ENCODE peak calls at places on chromosomes 5 and 9, in nine cellular contexts. O, R, W, D, U, T, Z, L and I are unnamed samples.

GRCh38 chr5:43335681-43336080 is 22.5 kb upstream of the HMGCS1 start:
- DNase-seq in W (no peak), D (no peak), O (no peak), U (no peak), T (no peak), R (no peak), L (no peak), Z (no peak), I (no peak)

GRCh38 chr5:131393498-131393968 is 129.7 kb downstream of the CDC42SE2 start:
- DNase-seq in L (peak), T (peak), R (no peak), Z (no peak), D (no peak), W (no peak), U (peak), O (no peak), I (no peak)

GRCh38 chr9:89801723-89802680 is 197.2 kb downstream of the GADD45G start:
- DNase-seq in R (no peak), O (no peak), U (no peak), T (no peak), W (no peak), L (no peak), Z (no peak), D (no peak), I (no peak)

GRCh38 chr5:136285501-136285900 is 79.8 kb downstream of the TRPC7 start:
- DNase-seq in D (peak), Z (no peak), R (no peak), T (no peak), L (peak), O (no peak), U (no peak), W (no peak), I (no peak)

GRCh38 chr5:42951847-42952411 is 88.2 kb downstream of the ANXA2R start:
- DNase-seq in W (peak), T (peak), Z (peak), L (peak), D (no peak), O (peak), R (peak), U (peak), I (peak)

GRCh38 chr5:55960779-55961178 is 34.0 kb downstream of the IL6ST start:
- DNase-seq in U (no peak), Z (no peak), D (no peak), L (no peak), T (no peak), R (no peak), O (no peak), W (no peak), I (no peak)

GRCh38 chr9:20921362-20921761 is 110.1 kb downstream of the HACD4 start:
- DNase-seq in O (no peak), W (no peak), Z (no peak), R (no peak), L (no peak), T (no peak), D (no peak), U (no peak), I (no peak)

GRCh38 chr5:73160239-73160671 is 12.7 kb upstream of the TMEM174 start:
- DNase-seq in U (peak), R (no peak), O (no peak), D (no peak), T (no peak), L (no peak), Z (no peak), W (no peak), I (peak)

GRCh38 chr9:136942112-136942880 is 2.2 kb downstream of the FBXW5 start:
- DNase-seq in W (no peak), Z (peak), U (no peak), R (no peak), L (no peak), D (no peak), O (peak), T (peak), I (no peak)

GRCh38 chr9:81590688-81591087 is 98.7 kb downstream of the TLE1 start:
- DNase-seq in O (no peak), D (no peak), W (no peak), R (no peak), Z (no peak), U (no peak), T (no peak), L (no peak), I (no peak)

GRCh38 chr9:32502459-32502858 is 23.5 kb downstream of the RIGI start:
- DNase-seq in T (no peak), Z (no peak), W (no peak), U (peak), O (no peak), D (peak), L (peak), R (no peak), I (peak)

GRCh38 chr9:97292200-97292599 is 15.3 kb upstream of the CCDC180 start:
- DNase-seq in L (no peak), W (no peak), U (no peak), O (no peak), T (no peak), R (no peak), D (no peak), Z (no peak), I (no peak)

GRCh38 chr9:97297889-97298288 is 9.6 kb upstream of the CCDC180 start:
- DNase-seq in T (no peak), L (no peak), W (no peak), D (no peak), U (no peak), O (no peak), Z (no peak), R (no peak), I (no peak)

GRCh38 chr9:97293207-97293721 is 14.2 kb upstream of the CCDC180 start:
- DNase-seq in O (peak), L (peak), W (peak), R (peak), Z (peak), T (no peak), U (peak), D (peak), I (no peak)

GRCh38 chr9:97293827-97294226 is 13.6 kb upstream of the CCDC180 start:
- DNase-seq in O (no peak), L (no peak), R (no peak), T (no peak), W (no peak), U (no peak), Z (no peak), D (no peak), I (no peak)
- H3K4me3 ChIP-seq in O (no peak), L (no peak), R (no peak), T (no peak), W (no peak), U (no peak), Z (no peak), D (no peak), I (no peak)

GRCh38 chr5:38290028-38290653 is 31.8 kb downstream of the EGFLAM start:
- DNase-seq in Z (no peak), W (no peak), T (no peak), L (no peak), O (no peak), U (no peak), D (no peak), R (no peak), I (no peak)
- H3K4me3 ChIP-seq in Z (no peak), W (no peak), T (no peak), L (no peak), O (no peak), U (no peak), D (no peak), R (no peak), I (no peak)

DNA sequence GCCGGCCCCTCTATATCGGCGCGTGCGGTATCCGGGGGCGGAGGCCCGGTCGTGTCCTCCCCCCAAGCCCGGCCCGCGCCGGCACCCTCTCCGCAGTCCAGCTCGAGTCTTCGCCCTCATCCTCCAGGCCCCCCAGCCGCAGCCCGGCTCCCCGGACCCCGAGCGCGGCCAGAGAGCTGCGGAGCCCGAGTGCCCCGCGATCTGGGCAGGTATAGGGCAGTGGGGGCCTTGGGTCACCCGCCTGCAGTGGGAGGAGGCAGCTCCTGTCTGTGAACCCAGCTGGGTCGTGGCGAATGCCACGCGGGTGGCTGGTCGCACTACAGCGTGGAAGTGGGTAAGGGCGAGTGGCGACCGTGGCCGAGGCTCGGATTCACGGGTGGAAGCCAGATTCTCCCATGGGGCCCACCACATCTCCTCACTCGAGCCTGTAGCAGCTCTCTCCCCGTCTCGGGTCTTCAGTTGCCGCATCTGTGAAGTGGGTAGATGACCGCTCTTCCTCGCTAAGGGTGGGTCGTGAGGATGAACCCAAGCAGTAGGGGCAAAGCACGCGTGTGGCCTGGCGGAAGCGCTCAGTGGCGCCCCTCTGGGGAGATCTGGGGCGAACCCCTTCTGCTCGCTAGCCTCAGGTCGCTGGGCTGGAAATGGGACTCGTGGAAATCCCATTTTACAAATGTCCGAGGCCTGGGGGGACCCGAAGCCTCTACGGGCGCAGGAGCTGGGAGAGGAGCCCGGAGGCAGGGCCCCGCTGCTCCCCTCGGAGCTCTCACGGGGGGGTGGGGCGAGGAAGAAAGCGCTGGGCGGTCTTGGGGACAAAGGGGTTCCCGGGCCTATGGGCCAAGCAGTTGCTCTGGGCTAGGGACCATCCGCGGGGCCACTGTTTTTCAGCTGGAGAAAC is 1.9 kb downstream of the NR5A1 start:
- DNase-seq in L (no peak), R (no peak), O (peak), D (no peak), U (no peak), Z (peak), W (no peak), T (no peak), I (no peak)
- H3K4me3 ChIP-seq in L (no peak), R (no peak), O (peak), D (no peak), U (no peak), Z (peak), W (no peak), T (no peak), I (no peak)

GRCh38 chr9:126235844-126236243 is 90.8 kb upstream of the MVB12B start:
- DNase-seq in W (no peak), Z (no peak), T (no peak), L (no peak), O (no peak), D (no peak), R (no peak), U (no peak), I (no peak)
- H3K4me3 ChIP-seq in W (no peak), Z (no peak), T (no peak), L (no peak), O (no peak), D (no peak), R (no peak), U (no peak), I (no peak)

GRCh38 chr5:80216753-80217596 is 38.9 kb downstream of the SERINC5 start:
- DNase-seq in T (peak), R (peak), D (no peak), O (no peak), L (no peak), Z (no peak), W (peak), U (no peak), I (no peak)
- H3K4me3 ChIP-seq in T (no peak), R (no peak), D (no peak), O (no peak), L (no peak), Z (no peak), W (peak), U (no peak), I (no peak)

GRCh38 chr5:138755084-138755748 is 2.0 kb downstream of the CTNNA1 start:
- DNase-seq in Z (no peak), R (no peak), T (no peak), D (no peak), L (no peak), O (no peak), U (no peak), W (no peak), I (no peak)

GRCh38 chr5:138753794-138754698 is 821 bp downstream of the CTNNA1 start:
- DNase-seq in T (peak), U (peak), D (peak), Z (peak), W (peak), R (peak), O (peak), L (peak), I (peak)

GRCh38 chr5:138752341-138752950 is 779 bp upstream of the CTNNA1 start:
- DNase-seq in O (peak), U (no peak), L (peak), Z (no peak), D (peak), W (peak), T (no peak), R (peak), I (no peak)

GRCh38 chr5:138754699-138755057 is 1.5 kb downstream of the CTNNA1 start:
- DNase-seq in W (peak), R (no peak), T (no peak), O (peak), L (no peak), Z (no peak), U (peak), D (no peak), I (no peak)

GRCh38 chr5:138752951-138753793 is at the start of gene CTNNA1:
- DNase-seq in U (peak), W (peak), D (peak), T (peak), O (peak), L (peak), R (peak), Z (peak), I (peak)
- H3K4me3 ChIP-seq in U (peak), W (peak), D (peak), T (peak), O (peak), L (peak), R (peak), Z (peak), I (peak)

GRCh38 chr5:172110921-172111873 is 76.8 kb downstream of the STK10 start:
- DNase-seq in U (peak), D (peak), L (peak), W (no peak), R (peak), Z (peak), T (peak), O (no peak), I (no peak)

GRCh38 chr5:172117977-172118701 is 69.9 kb downstream of the STK10 start:
- DNase-seq in W (no peak), O (no peak), U (no peak), D (no peak), R (no peak), L (no peak), Z (no peak), T (no peak), I (no peak)

GRCh38 chr5:172115541-172115982 is 72.5 kb downstream of the STK10 start:
- DNase-seq in R (no peak), L (no peak), O (no peak), Z (peak), W (no peak), D (no peak), U (no peak), T (no peak), I (no peak)

GRCh38 chr5:172113036-172113435 is 75.0 kb downstream of the STK10 start:
- DNase-seq in T (no peak), U (peak), L (no peak), Z (peak), W (no peak), O (no peak), R (no peak), D (no peak), I (peak)

GRCh38 chr5:172114875-172115422 is 73.1 kb downstream of the STK10 start:
- DNase-seq in W (peak), R (peak), O (peak), U (no peak), D (no peak), L (no peak), T (peak), Z (peak), I (no peak)
- H3K4me3 ChIP-seq in W (peak), R (no peak), O (no peak), U (no peak), D (no peak), L (no peak), T (no peak), Z (peak), I (no peak)